ENCODE peak calls at places on chromosomes 1 and 21, in eight cellular contexts. N is GM23338, M is fibroblast of pulmonary artery, S is IMR-90, C is left ventricle myocardium inferior, Z is Calu3, R is GM10248, O is heart right ventricle. V is an unnamed sample.
A peak's percentile ranks its signal among the peaks of the same experiment; 100 is the strongest.

GRCh38 chr1:12173631-12174121 is 6.9 kb downstream of the TNFRSF1B start:
- DNase-seq in C (peak; percentile 46), O (no peak), R (peak; percentile 60), Z (no peak), N (no peak), M (no peak), S (peak; percentile 35), V (no peak)

GRCh38 chr1:53349968-53350852 is 22.3 kb upstream of the LRP8 start:
- DNase-seq in N (no peak), Z (no peak), M (no peak), S (no peak), R (no peak), C (no peak), O (no peak), V (no peak)

GRCh38 chr1:29835486-29836273 is 599.4 kb downstream of the PTPRU start:
- DNase-seq in N (no peak), R (no peak), M (no peak), S (no peak), C (no peak), O (no peak), Z (no peak), V (no peak)

GRCh38 chr1:30740952-30741894 is 16.4 kb downstream of the LAPTM5 start:
- DNase-seq in S (peak; percentile 21), O (no peak), C (no peak), Z (peak; percentile 46), N (no peak), R (no peak), M (no peak), V (no peak)

GRCh38 chr21:20789696-20790095 is 208.5 kb upstream of the NCAM2 start:
- DNase-seq in Z (no peak), N (no peak), O (no peak), C (no peak), M (peak; percentile 16), R (no peak), S (no peak), V (no peak)

GRCh38 chr1:29236743-29236992 is 346 bp downstream of the PTPRU start:
- DNase-seq in M (peak; percentile 36), C (no peak), O (no peak), N (no peak), S (no peak), Z (no peak), R (no peak), V (no peak)

GRCh38 chr1:49842596-49842995 is 181.2 kb downstream of the AGBL4 start:
- DNase-seq in R (no peak), O (no peak), S (no peak), N (no peak), C (no peak), Z (no peak), M (no peak), V (no peak)

GRCh38 chr1:63729227-63729620 is 44.6 kb upstream of the ROR1 start:
- DNase-seq in M (no peak), R (no peak), Z (no peak), O (no peak), N (no peak), S (no peak), C (no peak), V (no peak)

GRCh38 chr1:158931055-158931737 is at the start of gene PYHIN1:
- DNase-seq in S (no peak), O (no peak), M (no peak), Z (no peak), R (no peak), N (no peak), C (no peak), V (no peak)

GRCh38 chr1:30684881-30685795 is 38.2 kb downstream of the MATN1 start:
- DNase-seq in Z (peak; percentile 91), M (no peak), R (no peak), C (peak; percentile 28), O (no peak), N (peak; percentile 99), S (no peak), V (peak; percentile 82)

DNA sequence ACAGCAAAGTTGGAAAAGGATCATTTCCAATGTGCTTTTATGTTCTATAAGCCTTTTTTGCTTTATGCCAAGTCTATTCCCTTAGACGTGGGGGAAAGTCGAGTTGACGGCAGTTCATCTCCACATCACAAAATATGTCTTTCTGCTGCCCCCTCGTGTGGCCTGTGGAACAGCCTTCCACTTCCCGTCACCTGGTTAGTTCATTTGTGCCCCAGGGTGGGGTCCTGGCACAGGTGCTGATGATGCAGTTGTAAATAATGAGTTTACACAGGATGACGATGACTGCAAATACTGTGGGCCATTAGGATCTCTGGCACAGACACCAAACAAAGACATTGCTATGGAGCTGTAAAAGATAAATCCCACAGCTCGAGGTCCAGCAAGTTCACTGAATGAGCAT is 10.0 kb upstream of the OTUD3 start:
- DNase-seq in M (no peak), Z (peak; percentile 81), O (no peak), C (no peak), N (no peak), S (no peak), R (no peak), V (peak; percentile 66)
- TF ChIP-seq CTCF in M (no peak), Z (no peak), O (no peak), C (no peak), N (no peak), S (no peak), R (no peak), V (peak; percentile 37)

GRCh38 chr1:187336769-187337168 is 508.0 kb downstream of the PLA2G4A start:
- DNase-seq in M (no peak), O (no peak), R (no peak), Z (no peak), C (no peak), N (no peak), S (no peak), V (no peak)

GRCh38 chr1:187342495-187342894 is 513.7 kb downstream of the PLA2G4A start:
- DNase-seq in N (no peak), O (no peak), C (no peak), R (no peak), M (no peak), Z (no peak), S (peak; percentile 28), V (no peak)

GRCh38 chr1:187338762-187339412 is 510.1 kb downstream of the PLA2G4A start:
- DNase-seq in C (no peak), R (no peak), Z (no peak), M (no peak), O (no peak), S (no peak), N (peak; percentile 11), V (no peak)
- TF ChIP-seq CTCF in C (no peak), R (no peak), Z (no peak), M (no peak), O (no peak), S (no peak), N (peak; percentile 22), V (no peak)

GRCh38 chr1:219544163-219544846 is 68.6 kb downstream of the ZC3H11B start:
- DNase-seq in M (peak; percentile 41), S (no peak), C (no peak), Z (no peak), R (peak; percentile 15), O (no peak), N (peak; percentile 51), V (no peak)
- TF ChIP-seq CTCF in M (peak; percentile 21), S (no peak), C (peak; percentile 48), Z (no peak), R (no peak), O (peak; percentile 7), N (no peak), V (no peak)

GRCh38 chr1:113219377-113219776 is 146.4 kb downstream of the LRIG2 start:
- DNase-seq in S (no peak), R (no peak), C (no peak), N (peak; percentile 64), O (no peak), Z (peak; percentile 19), M (no peak), V (no peak)
- TF ChIP-seq CTCF in S (peak; percentile 1), R (no peak), C (peak; percentile 35), N (peak; percentile 59), O (no peak), Z (no peak), M (peak; percentile 33), V (no peak)